ENCODE peak calls at places on chromosomes 16 and 17, in five cellular contexts. F is AG09319, D is HFFc6, O is HEK293T, V is H4. B is an unnamed sample.

GRCh38 chr16:11280616-11281522 is at the start of gene PRM1:
- DNase-seq in F (no peak), D (no peak), O (no peak), V (no peak), B (no peak)

GRCh38 chr17:1716912-1717695 is 6.9 kb upstream of the TLCD2 start:
- DNase-seq in F (peak), D (peak), O (peak), V (peak), B (peak)

GRCh38 chr16:80369559-80369958 is 171.2 kb upstream of the DYNLRB2 start:
- DNase-seq in F (peak), D (peak), O (peak), V (no peak), B (peak)

GRCh38 chr17:30550512-30551273 is 73.5 kb downstream of the GOSR1 start:
- DNase-seq in F (no peak), D (peak), O (no peak), V (peak), B (no peak)

GRCh38 chr16:55480228-55480655 is 1.2 kb downstream of the MMP2 start:
- DNase-seq in F (peak), D (peak), O (no peak), V (peak), B (peak)

GRCh38 chr16:67399218-67399733 is 6.0 kb upstream of the TPPP3 start:
- DNase-seq in F (no peak), D (no peak), O (no peak), V (no peak), B (peak)

GRCh38 chr17:30251931-30252330 is 16.4 kb upstream of the SLC6A4 start:
- DNase-seq in F (no peak), D (no peak), O (no peak), V (no peak), B (no peak)

GRCh38 chr16:9840761-9841665 is 341.2 kb downstream of the GRIN2A start:
- DNase-seq in F (no peak), D (no peak), O (no peak), V (no peak), B (no peak)

GRCh38 chr16:88473666-88474534 is 20.8 kb downstream of the ZFPM1 start:
- DNase-seq in F (no peak), D (no peak), O (no peak), V (no peak), B (no peak)

GRCh38 chr16:19625039-19625438 is 69.5 kb downstream of the VPS35L start:
- DNase-seq in F (no peak), D (no peak), O (no peak), V (no peak), B (no peak)

GRCh38 chr16:50602531-50603205 is 54.5 kb downstream of the NKD1 start:
- DNase-seq in F (no peak), D (no peak), O (no peak), V (peak), B (no peak)

GRCh38 chr17:2089021-2089422 is 34.1 kb downstream of the HIC1 start:
- DNase-seq in F (no peak), D (no peak), O (no peak), V (no peak), B (no peak)

GRCh38 chr16:22663389-22664064 is 150.4 kb upstream of the HS3ST2 start:
- DNase-seq in F (no peak), D (no peak), O (no peak), V (no peak), B (no peak)

GRCh38 chr16:21163576-21163975 is 5.1 kb downstream of the LDAF1 start:
- DNase-seq in F (no peak), D (no peak), O (no peak), V (no peak), B (no peak)

GRCh38 chr16:88905563-88905962 is 39.1 kb upstream of the PABPN1L start:
- DNase-seq in F (no peak), D (no peak), O (peak), V (no peak), B (peak)

GRCh38 chr16:54374136-54374535 is 87.5 kb upstream of the IRX3 start:
- DNase-seq in F (no peak), D (peak), O (no peak), V (no peak), B (no peak)

GRCh38 chr16:68022278-68022727 is 729 bp downstream of the DDX28 start:
- DNase-seq in F (no peak), D (no peak), O (no peak), V (no peak), B (no peak)

GRCh38 chr17:62856594-62856993 is 48.5 kb upstream of the MARCHF10 start:
- DNase-seq in F (no peak), D (no peak), O (no peak), V (no peak), B (no peak)

GRCh38 chr16:27428035-27428785 is 26.2 kb downstream of the IL21R start:
- DNase-seq in F (no peak), D (no peak), O (peak), V (no peak), B (no peak)

GRCh38 chr17:45688353-45688752 is 95.8 kb upstream of the CRHR1 start:
- DNase-seq in F (no peak), D (no peak), O (no peak), V (no peak), B (no peak)

GRCh38 chr17:74922172-74922571 is 883 bp downstream of the USH1G start:
- DNase-seq in F (no peak), D (no peak), O (no peak), V (no peak), B (peak)

GRCh38 chr16:19696961-19697360 is 21.1 kb downstream of the KNOP1 start:
- DNase-seq in F (no peak), D (no peak), O (no peak), V (no peak), B (no peak)

GRCh38 chr16:1964506-1965471 is at the start of gene RPS2:
- DNase-seq in F (peak), D (peak), O (peak), V (peak), B (peak)

GRCh38 chr17:80045703-80046102 is 9.3 kb downstream of the CCDC40 start:
- DNase-seq in F (no peak), D (no peak), O (no peak), V (no peak), B (no peak)

GRCh38 chr16:57810197-57811024 is 8.1 kb upstream of the KIFC3 start:
- DNase-seq in F (no peak), D (peak), O (no peak), V (peak), B (peak)

GRCh38 chr17:74368341-74369152 is 1.2 kb downstream of the GPR142 start:
- DNase-seq in F (peak), D (no peak), O (peak), V (peak), B (peak)

GRCh38 chr17:7475764-7476422 is 3.5 kb downstream of the ZBTB4 start:
- DNase-seq in F (no peak), D (peak), O (no peak), V (no peak), B (peak)

GRCh38 chr17:10226930-10227695 is 28.7 kb upstream of the GAS7 start:
- DNase-seq in F (no peak), D (no peak), O (peak), V (peak), B (peak)

GRCh38 chr17:63178530-63178929 is 212.5 kb downstream of the TANC2 start:
- DNase-seq in F (peak), D (peak), O (no peak), V (peak), B (no peak)

GRCh38 chr16:24062270-24062817 is 193.8 kb upstream of the CACNG3 start:
- DNase-seq in F (no peak), D (no peak), O (no peak), V (no peak), B (no peak)

GRCh38 chr17:40922239-40922638 is 15.2 kb downstream of the KRT23 start:
- DNase-seq in F (peak), D (peak), O (no peak), V (peak), B (peak)

GRCh38 chr17:34242976-34243731 is 11.9 kb upstream of the CCL2 start:
- DNase-seq in F (no peak), D (no peak), O (no peak), V (no peak), B (no peak)

GRCh38 chr17:2688351-2689342 is 22.9 kb downstream of the CLUH start:
- DNase-seq in F (no peak), D (no peak), O (peak), V (no peak), B (peak)

GRCh38 chr16:23941963-23942564 is 106.3 kb downstream of the PRKCB start:
- DNase-seq in F (no peak), D (no peak), O (no peak), V (no peak), B (no peak)

GRCh38 chr17:14579716-14580115 is 278.8 kb downstream of the HS3ST3B1 start:
- DNase-seq in F (no peak), D (no peak), O (no peak), V (no peak), B (no peak)